ENCODE peak calls at places on chromosomes 2 and 18, in four cellular contexts. One of them, this sample, is unnamed.

GRCh38 chr2:168054657-168055056 is 192.7 kb downstream of the STK39 start:
- DNase-seq in HepG2: no peak
- DNase-seq in dorsolateral prefrontal cortex: no peak
- DNase-seq in fibroblast of mammary gland: no peak
- DNase-seq in this sample: no peak

GRCh38 chr2:79860233-79861058 is 347.6 kb downstream of the CTNNA2 start:
- DNase-seq in dorsolateral prefrontal cortex: no peak
- DNase-seq in HepG2: peak; percentile 53
- DNase-seq in fibroblast of mammary gland: peak; percentile 39
- DNase-seq in this sample: no peak

GRCh38 chr2:119243621-119244020 is 20.0 kb downstream of the STEAP3 start:
- DNase-seq in fibroblast of mammary gland: no peak
- DNase-seq in dorsolateral prefrontal cortex: no peak
- DNase-seq in HepG2: no peak
- DNase-seq in this sample: no peak

GRCh38 chr2:180219471-180219870 is 212.4 kb upstream of the CWC22 start:
- DNase-seq in dorsolateral prefrontal cortex: no peak
- DNase-seq in fibroblast of mammary gland: peak; percentile 90
- DNase-seq in HepG2: no peak
- DNase-seq in this sample: no peak

GRCh38 chr2:71789556-71790219 is 336.3 kb downstream of the DYSF start:
- DNase-seq in HepG2: no peak
- DNase-seq in dorsolateral prefrontal cortex: no peak
- DNase-seq in fibroblast of mammary gland: peak; percentile 35
- DNase-seq in this sample: no peak

GRCh38 chr2:237529452-237530402 is 36.6 kb upstream of the PRLH start:
- DNase-seq in dorsolateral prefrontal cortex: no peak
- DNase-seq in HepG2: no peak
- DNase-seq in fibroblast of mammary gland: no peak
- DNase-seq in this sample: no peak

GRCh38 chr18:10131783-10132381 is 218.1 kb downstream of the VAPA start:
- DNase-seq in fibroblast of mammary gland: no peak
- DNase-seq in HepG2: no peak
- DNase-seq in dorsolateral prefrontal cortex: no peak
- DNase-seq in this sample: no peak

GRCh38 chr2:105812180-105813044 is 67.7 kb downstream of the NCK2 start:
- DNase-seq in fibroblast of mammary gland: peak; percentile 87
- DNase-seq in HepG2: peak; percentile 60
- DNase-seq in dorsolateral prefrontal cortex: no peak
- DNase-seq in this sample: no peak

GRCh38 chr2:172102159-172102857 is 392 bp downstream of the DLX2 start:
- DNase-seq in HepG2: no peak
- DNase-seq in dorsolateral prefrontal cortex: no peak
- DNase-seq in fibroblast of mammary gland: peak; percentile 50
- DNase-seq in this sample: peak; percentile 31

GRCh38 chr2:232504438-232504837 is 15.8 kb upstream of the PRSS56 start:
- DNase-seq in HepG2: no peak
- DNase-seq in dorsolateral prefrontal cortex: no peak
- DNase-seq in fibroblast of mammary gland: peak; percentile 3
- DNase-seq in this sample: no peak

GRCh38 chr18:48545690-48546365 is 7.0 kb downstream of the CTIF start:
- DNase-seq in dorsolateral prefrontal cortex: peak; percentile 90
- DNase-seq in HepG2: no peak
- DNase-seq in fibroblast of mammary gland: peak; percentile 56
- DNase-seq in this sample: peak; percentile 69

GRCh38 chr2:191311-192190 is 72.3 kb downstream of the SH3YL1 start:
- DNase-seq in dorsolateral prefrontal cortex: no peak
- DNase-seq in fibroblast of mammary gland: no peak
- DNase-seq in HepG2: no peak
- DNase-seq in this sample: no peak

GRCh38 chr18:57881818-57882413 is 78.8 kb upstream of the ATP8B1 start:
- DNase-seq in dorsolateral prefrontal cortex: peak; percentile 62
- DNase-seq in fibroblast of mammary gland: peak; percentile 85
- DNase-seq in HepG2: peak; percentile 75
- DNase-seq in this sample: peak; percentile 62

GRCh38 chr2:121338281-121338680 is 53.3 kb upstream of the TFCP2L1 start:
- DNase-seq in fibroblast of mammary gland: no peak
- DNase-seq in dorsolateral prefrontal cortex: no peak
- DNase-seq in HepG2: no peak
- DNase-seq in this sample: no peak

GRCh38 chr2:20593072-20594034 is 57.5 kb downstream of the HS1BP3 start:
- DNase-seq in HepG2: peak; percentile 100
- DNase-seq in fibroblast of mammary gland: peak; percentile 98
- DNase-seq in dorsolateral prefrontal cortex: peak; percentile 29
- DNase-seq in this sample: no peak

GRCh38 chr2:51628953-51629352 is 597.0 kb upstream of the NRXN1 start:
- DNase-seq in fibroblast of mammary gland: no peak
- DNase-seq in HepG2: no peak
- DNase-seq in dorsolateral prefrontal cortex: no peak
- DNase-seq in this sample: no peak

GRCh38 chr2:29000481-29000880 is 19.4 kb downstream of the TOGARAM2 start:
- DNase-seq in dorsolateral prefrontal cortex: no peak
- DNase-seq in HepG2: no peak
- DNase-seq in fibroblast of mammary gland: no peak
- DNase-seq in this sample: no peak

GRCh38 chr2:19474128-19474527 is 115.7 kb upstream of the OSR1 start:
- DNase-seq in HepG2: no peak
- DNase-seq in dorsolateral prefrontal cortex: no peak
- DNase-seq in fibroblast of mammary gland: peak; percentile 80
- DNase-seq in this sample: no peak

GRCh38 chr2:149063177-149063576 is 24.7 kb downstream of the LYPD6B start:
- DNase-seq in fibroblast of mammary gland: no peak
- DNase-seq in HepG2: no peak
- DNase-seq in dorsolateral prefrontal cortex: no peak
- DNase-seq in this sample: no peak

GRCh38 chr2:226658555-226658954 is 141.1 kb downstream of the IRS1 start:
- DNase-seq in HepG2: no peak
- DNase-seq in dorsolateral prefrontal cortex: no peak
- DNase-seq in fibroblast of mammary gland: no peak
- DNase-seq in this sample: no peak

GRCh38 chr2:229196448-229196847 is 74.6 kb downstream of the PID1 start:
- DNase-seq in dorsolateral prefrontal cortex: no peak
- DNase-seq in HepG2: no peak
- DNase-seq in fibroblast of mammary gland: no peak
- DNase-seq in this sample: no peak

GRCh38 chr2:133774675-133775005 is 206.4 kb upstream of the NCKAP5 start:
- DNase-seq in fibroblast of mammary gland: no peak
- DNase-seq in dorsolateral prefrontal cortex: no peak
- DNase-seq in HepG2: no peak
- DNase-seq in this sample: no peak

GRCh38 chr2:197028230-197028629 is 101.7 kb upstream of the PGAP1 start:
- DNase-seq in HepG2: peak; percentile 72
- DNase-seq in dorsolateral prefrontal cortex: no peak
- DNase-seq in fibroblast of mammary gland: peak; percentile 75
- DNase-seq in this sample: no peak

GRCh38 chr2:223005496-223005895 is 46.5 kb upstream of the KCNE4 start:
- DNase-seq in fibroblast of mammary gland: no peak
- DNase-seq in dorsolateral prefrontal cortex: no peak
- DNase-seq in HepG2: no peak
- DNase-seq in this sample: no peak

GRCh38 chr2:223599646-223600009 is 2.5 kb downstream of the SCG2 start:
- DNase-seq in dorsolateral prefrontal cortex: no peak
- DNase-seq in fibroblast of mammary gland: peak; percentile 55
- DNase-seq in HepG2: no peak
- DNase-seq in this sample: no peak

GRCh38 chr2:178241852-178242551 is 47.7 kb downstream of the OSBPL6 start:
- DNase-seq in dorsolateral prefrontal cortex: peak; percentile 51
- DNase-seq in HepG2: no peak
- DNase-seq in fibroblast of mammary gland: peak; percentile 99
- DNase-seq in this sample: no peak

GRCh38 chr2:201797175-201797840 is 9.0 kb upstream of the CDK15 start:
- DNase-seq in fibroblast of mammary gland: peak; percentile 74
- DNase-seq in dorsolateral prefrontal cortex: no peak
- DNase-seq in HepG2: no peak
- DNase-seq in this sample: no peak

GRCh38 chr18:59142274-59142673 is 2.6 kb downstream of the SEC11C start:
- DNase-seq in dorsolateral prefrontal cortex: no peak
- DNase-seq in HepG2: no peak
- DNase-seq in fibroblast of mammary gland: no peak
- DNase-seq in this sample: no peak

GRCh38 chr2:64626963-64627760 is 26.6 kb downstream of the SERTAD2 start:
- DNase-seq in HepG2: no peak
- DNase-seq in fibroblast of mammary gland: no peak
- DNase-seq in dorsolateral prefrontal cortex: no peak
- DNase-seq in this sample: peak; percentile 69

GRCh38 chr2:197705912-197706838 is 1.0 kb downstream of the MARS2 start:
- DNase-seq in dorsolateral prefrontal cortex: no peak
- DNase-seq in HepG2: peak; percentile 39
- DNase-seq in fibroblast of mammary gland: peak; percentile 29
- DNase-seq in this sample: no peak

GRCh38 chr2:200515155-200515554 is 5.3 kb upstream of the KCTD18 start:
- DNase-seq in dorsolateral prefrontal cortex: no peak
- DNase-seq in HepG2: no peak
- DNase-seq in fibroblast of mammary gland: no peak
- DNase-seq in this sample: no peak

GRCh38 chr2:8676191-8676914 is 5.5 kb upstream of the ID2 start:
- DNase-seq in HepG2: no peak
- DNase-seq in dorsolateral prefrontal cortex: peak; percentile 84
- DNase-seq in fibroblast of mammary gland: peak; percentile 86
- DNase-seq in this sample: no peak

GRCh38 chr2:127569274-127570065 is 34.0 kb downstream of the MYO7B start:
- DNase-seq in dorsolateral prefrontal cortex: no peak
- DNase-seq in fibroblast of mammary gland: peak; percentile 91
- DNase-seq in HepG2: no peak
- DNase-seq in this sample: no peak

GRCh38 chr2:234135750-234136221 is 85.3 kb downstream of the SPP2 start:
- DNase-seq in fibroblast of mammary gland: peak; percentile 76
- DNase-seq in dorsolateral prefrontal cortex: peak; percentile 62
- DNase-seq in HepG2: peak; percentile 64
- DNase-seq in this sample: peak; percentile 63

GRCh38 chr2:217023611-217024010 is 163.7 kb upstream of the TNP1 start:
- DNase-seq in dorsolateral prefrontal cortex: no peak
- DNase-seq in HepG2: no peak
- DNase-seq in fibroblast of mammary gland: no peak
- DNase-seq in this sample: no peak

GRCh38 chr2:162382283-162382682 is 38.4 kb downstream of the GCA start:
- DNase-seq in dorsolateral prefrontal cortex: no peak
- DNase-seq in fibroblast of mammary gland: no peak
- DNase-seq in HepG2: no peak
- DNase-seq in this sample: no peak

GRCh38 chr18:76456823-76457222 is 38.2 kb downstream of the ZNF516 start:
- DNase-seq in dorsolateral prefrontal cortex: no peak
- DNase-seq in fibroblast of mammary gland: no peak
- DNase-seq in HepG2: no peak
- DNase-seq in this sample: no peak

GRCh38 chr2:65536596-65536995 is 104.2 kb upstream of the SPRED2 start:
- DNase-seq in HepG2: no peak
- DNase-seq in dorsolateral prefrontal cortex: no peak
- DNase-seq in fibroblast of mammary gland: no peak
- DNase-seq in this sample: no peak

DNA sequence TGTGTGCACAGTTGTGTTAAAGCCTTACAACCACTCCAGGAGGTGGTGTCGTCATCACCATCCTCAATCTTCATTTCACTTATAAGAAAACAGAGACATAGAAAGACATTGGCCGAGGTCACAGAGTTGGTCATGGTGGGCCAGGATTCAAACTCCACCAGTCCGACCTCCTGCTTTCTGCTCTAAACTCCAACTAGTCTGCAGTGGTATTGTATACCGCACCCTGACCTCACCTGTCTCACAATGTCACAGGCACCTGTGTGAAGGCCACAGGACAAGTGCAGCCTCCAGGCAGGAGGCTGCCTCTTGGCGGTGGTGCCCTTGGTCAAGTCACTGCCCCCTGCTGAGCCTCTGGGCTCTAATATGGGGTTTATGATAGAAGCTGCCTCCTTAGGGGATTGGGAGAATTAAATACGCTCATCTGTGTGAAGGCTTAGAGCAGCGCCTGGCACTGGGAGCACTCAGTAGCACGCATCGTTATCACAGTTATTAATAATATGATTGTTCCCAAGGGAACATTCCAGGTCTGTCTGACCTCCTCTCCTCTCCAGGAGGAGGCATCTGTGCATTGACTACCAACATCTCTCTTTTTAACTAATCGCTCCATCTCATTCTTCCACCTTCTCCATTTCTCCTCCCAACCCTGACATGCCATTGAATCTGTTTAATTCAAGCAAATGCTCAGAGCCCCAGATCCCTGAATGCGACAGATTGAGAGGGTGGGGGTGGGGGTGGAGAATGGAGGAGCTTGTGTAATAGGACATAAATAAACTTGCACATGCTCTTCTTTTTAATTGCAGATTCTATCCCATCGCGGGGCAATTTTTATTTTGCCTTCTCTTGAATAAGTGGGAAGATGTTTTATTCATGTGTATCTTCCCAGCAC is 112.7 kb downstream of the MCFD2 start:
- DNase-seq in fibroblast of mammary gland: no peak
- DNase-seq in HepG2: no peak
- DNase-seq in dorsolateral prefrontal cortex: no peak
- DNase-seq in this sample: peak; percentile 83
- TF ChIP-seq CTCF in fibroblast of mammary gland: no peak
- TF ChIP-seq CTCF in HepG2: no peak
- TF ChIP-seq CTCF in dorsolateral prefrontal cortex: no peak
- TF ChIP-seq CTCF in this sample: peak; percentile 41

GRCh38 chr2:176130153-176130916 is 830 bp downstream of the HOXD8 start:
- DNase-seq in fibroblast of mammary gland: peak; percentile 86
- DNase-seq in HepG2: no peak
- DNase-seq in dorsolateral prefrontal cortex: no peak
- DNase-seq in this sample: no peak
- TF ChIP-seq CTCF in fibroblast of mammary gland: no peak
- TF ChIP-seq CTCF in HepG2: no peak
- TF ChIP-seq CTCF in dorsolateral prefrontal cortex: no peak
- TF ChIP-seq CTCF in this sample: no peak

DNA sequence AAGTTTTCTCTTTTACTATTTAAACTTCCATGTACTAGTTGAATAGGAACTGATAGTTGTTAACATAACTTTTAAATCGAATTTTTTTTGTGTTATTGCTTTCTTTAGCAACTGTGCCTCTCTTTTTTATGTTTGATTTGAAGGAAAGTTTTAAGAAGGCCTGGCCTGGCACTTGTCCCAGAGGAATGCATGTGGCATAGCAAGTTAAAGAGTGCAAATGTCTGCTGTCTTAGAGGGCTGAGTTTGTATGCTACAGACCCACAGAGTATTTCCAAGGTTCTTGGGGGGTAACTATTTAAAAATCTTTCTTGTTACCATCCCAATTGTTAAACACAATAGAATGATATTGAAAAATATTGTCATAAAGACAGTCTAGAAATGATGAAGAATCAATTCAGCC is 47.0 kb downstream of the MTCL1 start:
- DNase-seq in HepG2: no peak
- DNase-seq in fibroblast of mammary gland: peak; percentile 24
- DNase-seq in dorsolateral prefrontal cortex: no peak
- DNase-seq in this sample: no peak
- TF ChIP-seq CTCF in HepG2: no peak
- TF ChIP-seq CTCF in fibroblast of mammary gland: no peak
- TF ChIP-seq CTCF in dorsolateral prefrontal cortex: no peak
- TF ChIP-seq CTCF in this sample: no peak

DNA sequence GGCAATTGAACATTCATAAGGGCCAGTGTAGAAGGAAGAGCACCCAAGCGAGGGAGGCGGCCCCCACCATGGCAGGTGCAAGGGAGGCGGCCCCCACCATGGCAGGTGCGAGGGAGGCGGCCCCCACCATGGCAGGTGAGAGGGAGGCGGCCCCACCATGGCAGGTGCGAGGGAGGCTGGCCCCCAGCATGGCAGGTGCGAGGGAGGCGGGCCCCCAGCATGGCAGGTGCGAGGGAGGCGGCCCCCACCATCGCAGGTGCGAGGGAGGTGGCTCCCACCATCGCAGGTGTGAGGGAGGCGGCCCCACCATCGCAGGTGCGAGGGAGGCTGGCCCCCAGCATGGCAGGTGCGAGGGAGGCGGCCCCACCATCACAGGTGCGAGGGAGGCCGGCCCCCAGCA is 24.7 kb upstream of the GPC1 start:
- DNase-seq in HepG2: no peak
- DNase-seq in dorsolateral prefrontal cortex: no peak
- DNase-seq in fibroblast of mammary gland: no peak
- DNase-seq in this sample: no peak
- TF ChIP-seq CTCF in HepG2: no peak
- TF ChIP-seq CTCF in dorsolateral prefrontal cortex: no peak
- TF ChIP-seq CTCF in fibroblast of mammary gland: no peak
- TF ChIP-seq CTCF in this sample: no peak

This sample was measured in D721Med.